ENCODE peak calls at places on chromosomes 1 and 21, in four cellular contexts. B is CD8-positive, alpha-beta T cell; F is fibroblast of lung; T is psoas muscle. A is an unnamed sample. For H3K9me3, the result is how much of the 10 kb centered on the place peaks cover.

GRCh38 chr1:154448271-154448905 is 43.2 kb downstream of the IL6R start:
- DNase-seq in T (no peak), B (no peak), F (no peak), A (no peak)

GRCh38 chr1:182841368-182841988 is 2.3 kb downstream of the DHX9 start:
- DNase-seq in F (peak), T (no peak), B (no peak), A (no peak)

GRCh38 chr1:202145325-202146140 is 996 bp upstream of the ARL8A start:
- DNase-seq in F (no peak), T (no peak), B (no peak), A (no peak)

GRCh38 chr1:100414693-100415092 is 62.4 kb downstream of the CDC14A start:
- DNase-seq in B (peak), F (no peak), T (no peak), A (no peak)

GRCh38 chr1:226678701-226679100 is 60.4 kb downstream of the ITPKB start:
- DNase-seq in B (peak), F (no peak), T (no peak), A (no peak)

GRCh38 chr1:10378071-10378841 is 20.6 kb upstream of the PGD start:
- DNase-seq in F (peak), B (no peak), T (no peak), A (no peak)

GRCh38 chr1:243718893-243719292 is 131.2 kb downstream of the AKT3 start:
- DNase-seq in T (no peak), B (no peak), F (peak), A (no peak)

GRCh38 chr1:65069186-65069585 is 78.8 kb upstream of the AK4 start:
- DNase-seq in F (no peak), B (peak), T (no peak), A (no peak)

GRCh38 chr1:107491582-107491981 is 350.7 kb downstream of the NTNG1 start:
- DNase-seq in B (no peak), F (no peak), T (no peak), A (no peak)

GRCh38 chr1:232643227-232643626 is 13.3 kb upstream of the SIPA1L2 start:
- DNase-seq in B (no peak), T (no peak), F (no peak), A (no peak)

GRCh38 chr1:154453577-154454352 is 48.3 kb upstream of the TDRD10 start:
- DNase-seq in B (no peak), T (peak), F (peak), A (no peak)

GRCh38 chr1:90400121-90400520 is 317.0 kb downstream of the BARHL2 start:
- DNase-seq in B (no peak), F (peak), T (no peak), A (no peak)

GRCh38 chr1:1084372-1085170 is 10.5 kb upstream of the RNF223 start:
- DNase-seq in F (no peak), T (no peak), B (no peak), A (no peak)

GRCh38 chr1:87362063-87362833 is 33.6 kb downstream of the LMO4 start:
- DNase-seq in B (no peak), T (no peak), F (no peak), A (no peak)

GRCh38 chr1:157798211-157798610 is 21.3 kb upstream of the FCRL2 start:
- DNase-seq in B (no peak), F (no peak), T (no peak), A (no peak)

GRCh38 chr1:204190212-204191211 is 5.8 kb downstream of the KISS1 start:
- DNase-seq in B (peak), T (peak), F (peak), A (no peak)

GRCh38 chr1:74010206-74010605 is 187.8 kb downstream of the LRRIQ3 start:
- DNase-seq in F (no peak), B (no peak), T (no peak), A (no peak)

GRCh38 chr21:38358666-38359065 is 101.9 kb downstream of the KCNJ15 start:
- DNase-seq in B (no peak), F (no peak), T (no peak), A (no peak)

GRCh38 chr1:18948048-18948912 is 8.2 kb downstream of the IFFO2 start:
- DNase-seq in F (peak), B (peak), T (no peak), A (no peak)

GRCh38 chr1:21691739-21692138 is 22.6 kb upstream of the RAP1GAP start:
- DNase-seq in F (no peak), T (no peak), B (no peak), A (no peak)

GRCh38 chr1:119001181-119002018 is 13.3 kb upstream of the TBX15 start:
- DNase-seq in B (no peak), F (no peak), T (peak), A (no peak)

GRCh38 chr21:44930543-44930981 is 9.3 kb upstream of the SLX9 start:
- DNase-seq in T (peak), F (no peak), B (peak), A (no peak)

GRCh38 chr1:47598357-47598756 is 160.5 kb downstream of the FOXD2 start:
- DNase-seq in F (no peak), T (no peak), B (no peak), A (no peak)

GRCh38 chr1:72845342-72845741 is 563.0 kb upstream of the NEGR1 start:
- DNase-seq in B (no peak), T (no peak), F (peak), A (no peak)

GRCh38 chr1:232615401-232615800 is 14.5 kb downstream of the SIPA1L2 start:
- DNase-seq in T (no peak), F (peak), B (no peak), A (no peak)

GRCh38 chr1:228009828-228010775 is 3.3 kb downstream of the WNT3A start:
- DNase-seq in T (peak), F (no peak), B (no peak), A (no peak)

GRCh38 chr1:77513839-77514763 is 168.4 kb downstream of the ZZZ3 start:
- DNase-seq in F (peak), B (no peak), T (no peak), A (no peak)

GRCh38 chr1:215566556-215567490 is at the start of gene KCTD3:
- DNase-seq in F (peak), T (peak), B (peak), A (peak)

GRCh38 chr1:54163051-54163450 is 10.3 kb upstream of the CDCP2 start:
- DNase-seq in B (no peak), T (no peak), F (no peak), A (no peak)

GRCh38 chr1:174999926-175000696 is at the start of gene CACYBP:
- DNase-seq in B (no peak), F (peak), T (no peak), A (peak)

GRCh38 chr1:70299472-70299871 is 55.0 kb downstream of the ANKRD13C start:
- DNase-seq in T (no peak), B (no peak), F (no peak), A (no peak)

GRCh38 chr21:45538381-45539045 is 3.7 kb downstream of the SLC19A1 start:
- DNase-seq in F (no peak), T (peak), B (peak), A (no peak)

GRCh38 chr1:46520063-46520911 is 30.7 kb downstream of the DMBX1 start:
- DNase-seq in F (peak), T (peak), B (no peak), A (no peak)

GRCh38 chr1:10774615-10775310 is 21.7 kb downstream of the CASZ1 start:
- DNase-seq in F (no peak), T (peak), B (no peak), A (no peak)

GRCh38 chr1:233254039-233254362 is 41.5 kb downstream of the PCNX2 start:
- DNase-seq in T (no peak), F (no peak), B (no peak), A (no peak)

GRCh38 chr1:234406871-234407270 is 33.6 kb downstream of the COA6 start:
- DNase-seq in F (no peak), B (no peak), T (no peak), A (no peak)

GRCh38 chr1:50659107-50659628 is 235.9 kb upstream of the DMRTA2 start:
- DNase-seq in T (no peak), B (no peak), F (no peak), A (no peak)

GRCh38 chr1:2970311-2971145 is 50.7 kb upstream of the ACTRT2 start:
- DNase-seq in T (no peak), B (no peak), F (no peak), A (no peak)

GRCh38 chr1:2971146-2971501 is 50.1 kb upstream of the ACTRT2 start:
- DNase-seq in T (no peak), B (no peak), F (no peak), A (no peak)

GRCh38 chr1:2972011-2972878 is 49.0 kb upstream of the ACTRT2 start:
- DNase-seq in F (no peak), T (no peak), B (no peak), A (no peak)

GRCh38 chr1:2972879-2973575 is 48.2 kb upstream of the ACTRT2 start:
- DNase-seq in T (no peak), B (no peak), F (no peak), A (no peak)

GRCh38 chr1:2971609-2972008 is 49.7 kb upstream of the ACTRT2 start:
- DNase-seq in B (no peak), T (no peak), F (no peak), A (no peak)
- H3K9me3 ChIP-seq in B (under half), T (under half), F (under half), A (under half)

GRCh38 chr1:221719278-221719597 is 22.7 kb downstream of the DUSP10 start:
- DNase-seq in T (no peak), F (no peak), B (no peak), A (no peak)

GRCh38 chr1:221719987-221720386 is 21.9 kb downstream of the DUSP10 start:
- DNase-seq in F (peak), T (no peak), B (no peak), A (no peak)

GRCh38 chr1:221717491-221717865 is 24.4 kb downstream of the DUSP10 start:
- DNase-seq in T (no peak), F (no peak), B (no peak), A (no peak)

GRCh38 chr1:221716713-221717490 is 25.0 kb downstream of the DUSP10 start:
- DNase-seq in B (no peak), T (no peak), F (no peak), A (no peak)

DNA sequence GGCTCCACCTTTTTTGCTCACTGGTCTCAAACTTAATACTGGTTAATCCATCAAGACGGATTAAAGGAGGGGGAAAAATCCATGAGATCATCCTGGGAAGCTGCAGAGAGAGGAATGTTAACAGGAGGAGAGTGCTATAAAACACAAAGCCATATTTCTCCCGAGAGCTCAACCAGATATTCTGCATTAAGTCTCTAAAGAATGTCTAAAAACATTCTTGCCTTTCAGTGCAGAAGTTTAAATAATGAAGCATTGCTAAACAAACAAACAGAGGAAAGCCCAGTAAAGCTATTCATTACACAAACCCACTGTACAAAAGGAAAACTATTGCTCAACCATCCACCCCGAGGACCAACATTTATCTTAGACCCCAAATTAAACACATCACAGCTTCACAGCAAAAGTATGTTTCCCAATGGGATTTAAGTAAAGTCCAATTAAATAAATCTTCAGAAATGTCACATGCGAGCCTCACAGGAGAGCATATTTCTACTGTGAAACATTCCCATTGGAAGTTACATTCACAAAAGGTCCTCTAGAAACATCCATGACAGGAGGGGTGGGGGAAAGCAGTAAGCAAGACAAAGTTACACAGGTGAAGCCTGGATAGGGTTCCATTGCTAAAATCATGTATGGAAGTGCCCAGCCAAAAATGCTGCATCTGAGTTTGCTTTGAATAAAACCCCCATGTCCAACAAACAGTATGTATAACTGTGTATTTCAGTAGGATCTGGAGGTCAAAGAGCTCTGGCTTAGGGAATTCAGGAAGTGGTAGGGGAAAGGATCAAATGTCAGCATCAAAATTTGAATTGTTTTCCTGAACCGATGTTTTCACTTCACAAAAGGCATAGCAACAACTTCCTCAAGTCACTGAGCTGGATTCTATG is 23.3 kb downstream of the DUSP10 start:
- DNase-seq in T (no peak), F (peak), B (no peak), A (no peak)
- H3K9me3 ChIP-seq in T (under half), F (under half), B (under half), A (under half)

GRCh38 chr21:40128891-40129290 is 261.7 kb downstream of the PCP4 start:
- DNase-seq in T (no peak), F (no peak), B (no peak), A (no peak)

GRCh38 chr21:40134731-40135492 is 267.7 kb downstream of the PCP4 start:
- DNase-seq in B (no peak), T (no peak), F (no peak), A (no peak)

GRCh38 chr21:40129809-40130208 is 262.6 kb downstream of the PCP4 start:
- DNase-seq in F (no peak), T (no peak), B (no peak), A (no peak)

GRCh38 chr21:40130476-40130875 is 263.2 kb downstream of the PCP4 start:
- DNase-seq in T (no peak), B (no peak), F (no peak), A (no peak)
- H3K9me3 ChIP-seq in T (under half), B (under half), F (under half), A (under half)

DNA sequence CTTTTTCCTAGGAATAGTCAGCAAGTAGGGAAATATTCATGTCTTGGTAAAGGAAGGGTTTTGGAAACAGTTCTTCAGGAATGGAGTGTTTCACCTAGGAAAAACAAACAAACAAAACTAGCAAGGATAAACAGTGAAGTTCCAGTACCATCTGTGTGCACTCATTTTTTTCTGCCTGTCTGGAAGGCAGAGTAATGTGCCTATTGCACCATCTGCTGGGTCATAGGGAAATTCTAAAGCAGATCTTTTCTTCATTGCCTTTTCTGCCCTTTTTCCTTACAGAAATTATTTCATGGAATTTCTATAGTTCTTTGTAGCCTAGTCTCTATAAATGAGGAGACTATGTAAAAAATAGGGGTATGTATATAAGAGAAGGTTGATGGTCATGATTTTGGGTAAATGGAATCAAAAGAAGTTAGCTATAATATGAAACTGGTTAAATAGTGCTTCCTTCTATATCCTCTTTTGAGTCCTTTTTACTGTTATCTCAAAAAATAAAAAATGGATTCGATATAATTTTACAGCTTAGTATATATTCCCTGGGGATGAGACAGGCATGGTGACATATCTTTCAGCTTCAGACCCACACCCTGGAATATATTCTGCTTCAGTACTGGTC is 3.4 kb upstream of the HRNR start:
- DNase-seq in B (no peak), T (no peak), F (peak), A (no peak)
- H3K9me3 ChIP-seq in B (under half), T (under half), F (under half), A (under half)

DNA sequence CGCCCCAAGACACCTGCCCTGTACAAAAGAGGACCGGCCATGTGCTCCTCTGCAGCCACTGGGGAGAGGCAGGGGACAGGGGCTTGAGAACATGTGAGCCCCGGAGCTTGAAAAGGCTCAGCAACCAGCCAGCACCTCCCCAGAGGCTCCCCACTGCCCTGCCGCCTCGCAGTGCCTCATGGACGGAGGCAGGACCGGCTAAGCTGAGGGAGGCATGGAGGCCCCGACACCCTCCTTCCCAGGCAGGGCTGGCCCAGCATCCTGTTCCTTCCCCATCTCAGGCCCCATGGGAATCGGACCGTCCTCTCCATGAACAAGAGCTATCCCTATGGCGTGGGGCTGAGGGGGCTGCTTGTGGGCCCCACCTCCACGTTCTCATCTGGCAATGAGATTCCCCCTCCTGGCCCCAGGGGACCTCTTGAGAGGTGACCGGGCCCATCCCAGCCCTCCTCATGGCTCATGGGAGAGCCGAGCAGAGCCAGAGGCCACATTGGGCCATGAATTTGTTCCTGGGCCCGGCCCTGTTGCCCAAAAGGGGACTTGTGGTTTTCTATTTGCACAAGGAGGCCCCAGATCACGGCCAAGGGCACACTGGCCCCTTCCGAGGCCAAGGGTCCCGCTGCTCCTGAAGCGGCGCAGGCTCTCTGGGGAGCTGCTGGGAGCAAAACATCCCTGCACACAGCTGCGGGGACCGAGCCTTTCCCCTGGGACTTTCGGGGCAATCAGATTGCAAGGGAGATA is 65.2 kb upstream of the ARHGEF16 start:
- DNase-seq in F (no peak), T (no peak), B (no peak), A (no peak)
- H3K9me3 ChIP-seq in F (under half), T (under half), B (under half), A (under half)